ENCODE peak calls at places on chromosomes 5 and 9, in six cellular contexts. J, V, L, R, S and A are unnamed samples.

GRCh38 chr9:8627944-8628679 is 828.5 kb upstream of the DMAC1 start:
- DNase-seq in R (no peak), J (no peak), V (no peak), S (no peak), L (no peak), A (no peak)

GRCh38 chr9:127943746-127944145 is 6.1 kb upstream of the DPM2 start:
- DNase-seq in S (peak; percentile 89), V (peak; percentile 88), R (no peak), J (peak; percentile 77), L (peak; percentile 68), A (peak; percentile 63)

GRCh38 chr5:128674837-128675446 is 136.9 kb upstream of the FBN2 start:
- DNase-seq in V (peak; percentile 56), J (peak; percentile 39), R (peak; percentile 27), L (no peak), S (no peak), A (no peak)

GRCh38 chr9:4615251-4615650 is 46.8 kb upstream of the PLPP6 start:
- DNase-seq in V (no peak), J (no peak), L (no peak), S (no peak), R (no peak), A (no peak)

GRCh38 chr9:129483467-129484324 is 137.2 kb downstream of the C9orf50 start:
- DNase-seq in J (no peak), L (no peak), V (peak; percentile 43), R (no peak), S (no peak), A (no peak)

GRCh38 chr5:12772276-12772675 is 868.0 kb upstream of the CTNND2 start:
- DNase-seq in R (no peak), S (no peak), J (no peak), V (no peak), L (no peak), A (no peak)

GRCh38 chr9:21455320-21455719 is 15.1 kb downstream of the IFNA1 start:
- DNase-seq in R (no peak), L (no peak), J (no peak), V (peak; percentile 69), S (no peak), A (peak; percentile 3)

GRCh38 chr5:1910081-1910760 is 27.5 kb upstream of the IRX4 start:
- DNase-seq in V (no peak), L (no peak), R (no peak), J (no peak), S (no peak), A (no peak)

GRCh38 chr5:89613222-89613956 is 730.4 kb upstream of the MEF2C start:
- DNase-seq in R (no peak), J (no peak), S (no peak), L (no peak), V (no peak), A (no peak)

GRCh38 chr5:145681686-145682085 is 153.5 kb downstream of the PRELID2 start:
- DNase-seq in R (peak; percentile 66), V (peak; percentile 62), J (no peak), S (no peak), L (no peak), A (no peak)

GRCh38 chr5:1660037-1660400 is 136.3 kb upstream of the LPCAT1 start:
- DNase-seq in J (peak; percentile 34), L (no peak), R (no peak), S (no peak), V (no peak), A (no peak)

GRCh38 chr5:168472329-168472728 is 13.9 kb upstream of the RARS1 start:
- DNase-seq in R (no peak), J (no peak), V (no peak), L (no peak), S (no peak), A (no peak)

GRCh38 chr9:133566817-133567216 is 32.3 kb downstream of the ADAMTSL2 start:
- DNase-seq in S (no peak), V (no peak), R (no peak), J (no peak), L (no peak), A (no peak)

GRCh38 chr5:149549461-149550266 is 1.6 kb downstream of the CSNK1A1 start:
- DNase-seq in S (peak; percentile 69), J (peak; percentile 77), V (peak; percentile 39), R (no peak), L (peak; percentile 14), A (peak; percentile 15)

GRCh38 chr5:61620660-61621650 is 288.9 kb downstream of the ZSWIM6 start:
- DNase-seq in J (no peak), L (no peak), V (no peak), R (no peak), S (no peak), A (no peak)

GRCh38 chr9:126499005-126499910 is 114.5 kb upstream of the LMX1B start:
- DNase-seq in R (no peak), L (no peak), J (peak; percentile 46), V (peak; percentile 46), S (peak; percentile 54), A (peak; percentile 13)

GRCh38 chr5:36158144-36158543 is 6.2 kb downstream of the SKP2 start:
- DNase-seq in S (no peak), V (no peak), L (no peak), J (no peak), R (no peak), A (no peak)